ENCODE peak calls at places on chromosomes 2 and 18, in five cellular contexts. C is M059J; D is colonic mucosa; P is activated CD8-positive, alpha-beta memory T cell treated with anti-CD3 and anti-CD28 coated beads, Interleukin-2, amount 50 U/mL, for 48 hours; J is stimulated activated CD8-positive, alpha-beta memory T cell treated with anti-CD3 and anti-CD28 coated beads, Interleukin-15, amount 100 ng/mL, for 48 hours. V is an unnamed sample.

GRCh38 chr2:237944302-237944701 is 22.5 kb upstream of the UBE2F start:
- DNase-seq in J (no peak), D (no peak), C (no peak), P (no peak), V (no peak)

GRCh38 chr2:88638743-88639142 is 11.5 kb upstream of the EIF2AK3 start:
- DNase-seq in J (peak; percentile 5), C (peak; percentile 72), P (no peak), D (no peak), V (no peak)

GRCh38 chr2:187008111-187008510 is 159.1 kb upstream of the ZSWIM2 start:
- DNase-seq in P (no peak), J (no peak), C (no peak), D (no peak), V (no peak)

GRCh38 chr18:48308027-48308635 is 101.1 kb downstream of the ZBTB7C start:
- DNase-seq in P (no peak), J (no peak), C (no peak), D (peak; percentile 40), V (no peak)

GRCh38 chr2:36780231-36780808 is 83.8 kb downstream of the VIT start:
- DNase-seq in D (no peak), J (no peak), P (no peak), C (peak; percentile 66), V (no peak)

GRCh38 chr2:189083088-189083487 is 96.5 kb downstream of the COL5A2 start:
- DNase-seq in J (no peak), C (no peak), P (no peak), D (no peak), V (no peak)

GRCh38 chr18:46642561-46642960 is 14.5 kb downstream of the LOXHD1 start:
- DNase-seq in C (no peak), J (no peak), P (no peak), D (no peak), V (no peak)

GRCh38 chr18:21242141-21243040 is at the start of gene GREB1L:
- DNase-seq in D (peak; percentile 34), C (peak; percentile 68), P (peak; percentile 73), J (peak; percentile 17), V (no peak)

GRCh38 chr2:7867858-7868257 is 814.0 kb upstream of the ID2 start:
- DNase-seq in D (no peak), P (no peak), C (no peak), J (no peak), V (no peak)

GRCh38 chr2:118848381-118849225 is 1.2 kb upstream of the EN1 start:
- DNase-seq in P (no peak), J (no peak), D (no peak), C (no peak), V (no peak)

GRCh38 chr18:2994603-2995432 is 18.1 kb downstream of the LPIN2 start:
- DNase-seq in P (peak; percentile 84), D (no peak), C (no peak), J (peak; percentile 69), V (no peak)

GRCh38 chr2:212538156-212539144 is at the start of gene ERBB4:
- DNase-seq in C (no peak), J (no peak), D (no peak), P (peak; percentile 50), V (peak; percentile 10)

GRCh38 chr2:151795646-151796240 is 32.5 kb downstream of the ARL5A start:
- DNase-seq in J (no peak), C (no peak), P (no peak), D (no peak), V (no peak)

GRCh38 chr2:239324456-239324855 is 76.4 kb downstream of the HDAC4 start:
- DNase-seq in D (no peak), C (no peak), P (peak; percentile 39), J (no peak), V (peak; percentile 23)

GRCh38 chr2:675982-676646 is 1.1 kb downstream of the TMEM18 start:
- DNase-seq in P (no peak), J (peak; percentile 20), C (peak; percentile 87), D (peak; percentile 47), V (no peak)

GRCh38 chr18:59005266-59005665 is 134.4 kb upstream of the SEC11C start:
- DNase-seq in P (no peak), D (no peak), C (peak; percentile 95), J (no peak), V (no peak)

GRCh38 chr2:25982273-25982967 is at the start of gene KIF3C:
- DNase-seq in J (peak; percentile 51), P (peak; percentile 86), D (peak; percentile 71), C (peak; percentile 66), V (peak; percentile 72)

GRCh38 chr2:227697013-227697412 is 20.8 kb downstream of the SLC19A3 start:
- DNase-seq in D (no peak), P (no peak), C (no peak), J (no peak), V (no peak)

GRCh38 chr2:231522418-231523180 is 7.6 kb downstream of the NMUR1 start:
- DNase-seq in P (peak; percentile 50), C (peak; percentile 47), D (no peak), J (no peak), V (no peak)

GRCh38 chr2:84939426-84940087 is 31.4 kb upstream of the KCMF1 start:
- DNase-seq in J (peak; percentile 67), P (peak; percentile 78), C (no peak), D (peak; percentile 84), V (peak; percentile 64)

GRCh38 chr2:16650287-16651249 is 15.1 kb downstream of the CYRIA start:
- DNase-seq in D (no peak), J (no peak), C (peak; percentile 7), P (no peak), V (no peak)

GRCh38 chr2:183032200-183032794 is 6.0 kb downstream of the NCKAP1 start:
- DNase-seq in J (no peak), P (no peak), D (no peak), C (no peak), V (no peak)

GRCh38 chr2:232748038-232748437 is 28.3 kb downstream of the KCNJ13 start:
- DNase-seq in J (no peak), C (no peak), D (no peak), P (no peak), V (no peak)

GRCh38 chr18:55422456-55423185 is 165.4 kb downstream of the TCF4 start:
- DNase-seq in P (no peak), C (peak; percentile 64), D (peak; percentile 31), J (no peak), V (peak; percentile 40)

GRCh38 chr18:48801728-48802542 is 148.8 kb downstream of the SMAD7 start:
- DNase-seq in C (no peak), P (peak; percentile 52), D (peak; percentile 78), J (no peak), V (peak; percentile 32)

GRCh38 chr18:63683152-63683551 is 19.6 kb upstream of the SERPINB11 start:
- DNase-seq in J (no peak), C (peak; percentile 86), D (no peak), P (no peak), V (no peak)

GRCh38 chr2:32284321-32284720 is 6.6 kb downstream of the YIPF4 start:
- DNase-seq in J (no peak), P (no peak), D (no peak), C (peak; percentile 71), V (no peak)

GRCh38 chr2:218898109-218898878 is 17.6 kb downstream of the WNT10A start:
- DNase-seq in P (peak; percentile 99), C (no peak), D (peak; percentile 75), J (peak; percentile 76), V (no peak)

GRCh38 chr2:134137182-134137595 is 116.7 kb upstream of the MGAT5 start:
- DNase-seq in D (no peak), C (peak; percentile 83), J (no peak), P (no peak), V (no peak)

GRCh38 chr2:227376911-227377396 is 2.2 kb downstream of the TM4SF20 start:
- DNase-seq in J (no peak), D (peak; percentile 64), P (no peak), C (no peak), V (no peak)

GRCh38 chr2:190881480-190882326 is 1.1 kb downstream of the GLS start:
- DNase-seq in D (peak; percentile 78), J (peak; percentile 63), P (peak; percentile 84), C (peak; percentile 84), V (peak; percentile 80)

GRCh38 chr2:69514406-69514805 is 77.2 kb upstream of the NFU1 start:
- DNase-seq in P (no peak), J (no peak), D (no peak), C (peak; percentile 32), V (no peak)

GRCh38 chr2:235006986-235007385 is 55.2 kb downstream of the SH3BP4 start:
- DNase-seq in P (no peak), C (no peak), J (no peak), D (no peak), V (peak; percentile 24)

GRCh38 chr2:64604929-64605550 is 48.7 kb downstream of the SERTAD2 start:
- DNase-seq in J (no peak), C (no peak), P (no peak), D (peak; percentile 60), V (peak; percentile 49)

GRCh38 chr2:214382229-214382628 is 28.6 kb upstream of the VWC2L start:
- DNase-seq in J (no peak), C (no peak), D (no peak), P (no peak), V (no peak)

GRCh38 chr2:118059919-118060478 is 28.3 kb upstream of the INSIG2 start:
- DNase-seq in P (no peak), C (peak; percentile 88), D (no peak), J (no peak), V (no peak)

V was measured in left colon.